ENCODE peak calls at places on chromosomes 7 and 10, in nine cellular contexts. One of them, this sample, is unnamed.

GRCh38 chr10:132904169-132904813 is 38.1 kb downstream of the CFAP46 start:
- DNase-seq in mucosa of descending colon: peak; percentile 39
- DNase-seq in activated CD8-positive, alpha-beta T cell treated with anti-CD3 and anti-CD28 coated beads for 36 hours: peak; percentile 62
- DNase-seq in tibial nerve: no peak
- DNase-seq in glutamatergic neuron: peak; percentile 74
- DNase-seq in CD4-positive, alpha-beta T cell: no peak
- DNase-seq in OCI-LY7: peak; percentile 15
- DNase-seq in IMR-90: peak; percentile 24
- DNase-seq in foreskin fibroblast: no peak
- DNase-seq in this sample: peak; percentile 53

GRCh38 chr10:93926613-93927012 is 32.8 kb downstream of the SLC35G1 start:
- DNase-seq in OCI-LY7: no peak
- DNase-seq in glutamatergic neuron: no peak
- DNase-seq in foreskin fibroblast: no peak
- DNase-seq in tibial nerve: no peak
- DNase-seq in IMR-90: peak; percentile 7
- DNase-seq in CD4-positive, alpha-beta T cell: no peak
- DNase-seq in activated CD8-positive, alpha-beta T cell treated with anti-CD3 and anti-CD28 coated beads for 36 hours: no peak
- DNase-seq in mucosa of descending colon: no peak
- DNase-seq in this sample: no peak

GRCh38 chr7:119515214-119515613 is 757.8 kb upstream of the KCND2 start:
- DNase-seq in OCI-LY7: no peak
- DNase-seq in activated CD8-positive, alpha-beta T cell treated with anti-CD3 and anti-CD28 coated beads for 36 hours: no peak
- DNase-seq in glutamatergic neuron: no peak
- DNase-seq in mucosa of descending colon: no peak
- DNase-seq in tibial nerve: no peak
- DNase-seq in foreskin fibroblast: no peak
- DNase-seq in IMR-90: no peak
- DNase-seq in CD4-positive, alpha-beta T cell: no peak
- DNase-seq in this sample: no peak

GRCh38 chr10:62638062-62638477 is 166.4 kb upstream of the ADO start:
- DNase-seq in tibial nerve: peak; percentile 24
- DNase-seq in foreskin fibroblast: no peak
- DNase-seq in CD4-positive, alpha-beta T cell: no peak
- DNase-seq in IMR-90: peak; percentile 19
- DNase-seq in glutamatergic neuron: no peak
- DNase-seq in activated CD8-positive, alpha-beta T cell treated with anti-CD3 and anti-CD28 coated beads for 36 hours: no peak
- DNase-seq in OCI-LY7: peak; percentile 63
- DNase-seq in mucosa of descending colon: peak; percentile 30
- DNase-seq in this sample: no peak

GRCh38 chr10:127840884-127841283 is 51.9 kb downstream of the CLRN3 start:
- DNase-seq in activated CD8-positive, alpha-beta T cell treated with anti-CD3 and anti-CD28 coated beads for 36 hours: no peak
- DNase-seq in glutamatergic neuron: no peak
- DNase-seq in foreskin fibroblast: no peak
- DNase-seq in IMR-90: no peak
- DNase-seq in tibial nerve: no peak
- DNase-seq in mucosa of descending colon: no peak
- DNase-seq in CD4-positive, alpha-beta T cell: no peak
- DNase-seq in OCI-LY7: no peak
- DNase-seq in this sample: no peak

GRCh38 chr7:158382363-158382988 is 205.1 kb downstream of the PTPRN2 start:
- DNase-seq in CD4-positive, alpha-beta T cell: no peak
- DNase-seq in tibial nerve: no peak
- DNase-seq in mucosa of descending colon: no peak
- DNase-seq in IMR-90: no peak
- DNase-seq in foreskin fibroblast: no peak
- DNase-seq in activated CD8-positive, alpha-beta T cell treated with anti-CD3 and anti-CD28 coated beads for 36 hours: no peak
- DNase-seq in OCI-LY7: no peak
- DNase-seq in glutamatergic neuron: no peak
- DNase-seq in this sample: no peak

GRCh38 chr10:130025811-130026510 is 61.9 kb upstream of the EBF3 start:
- DNase-seq in glutamatergic neuron: no peak
- DNase-seq in foreskin fibroblast: no peak
- DNase-seq in mucosa of descending colon: no peak
- DNase-seq in OCI-LY7: no peak
- DNase-seq in IMR-90: no peak
- DNase-seq in activated CD8-positive, alpha-beta T cell treated with anti-CD3 and anti-CD28 coated beads for 36 hours: no peak
- DNase-seq in CD4-positive, alpha-beta T cell: no peak
- DNase-seq in tibial nerve: no peak
- DNase-seq in this sample: no peak

GRCh38 chr10:69703256-69703655 is 73.2 kb downstream of the FAM241B start:
- DNase-seq in foreskin fibroblast: no peak
- DNase-seq in activated CD8-positive, alpha-beta T cell treated with anti-CD3 and anti-CD28 coated beads for 36 hours: no peak
- DNase-seq in CD4-positive, alpha-beta T cell: no peak
- DNase-seq in glutamatergic neuron: no peak
- DNase-seq in IMR-90: no peak
- DNase-seq in tibial nerve: no peak
- DNase-seq in mucosa of descending colon: no peak
- DNase-seq in OCI-LY7: no peak
- DNase-seq in this sample: no peak

GRCh38 chr7:73986158-73986631 is 41.8 kb upstream of the ELN start:
- DNase-seq in mucosa of descending colon: peak; percentile 47
- DNase-seq in OCI-LY7: no peak
- DNase-seq in foreskin fibroblast: no peak
- DNase-seq in tibial nerve: peak; percentile 41
- DNase-seq in glutamatergic neuron: no peak
- DNase-seq in activated CD8-positive, alpha-beta T cell treated with anti-CD3 and anti-CD28 coated beads for 36 hours: no peak
- DNase-seq in CD4-positive, alpha-beta T cell: no peak
- DNase-seq in IMR-90: no peak
- DNase-seq in this sample: no peak
- TF ChIP-seq CTCF in mucosa of descending colon: no peak
- TF ChIP-seq CTCF in OCI-LY7: no peak
- TF ChIP-seq CTCF in foreskin fibroblast: no peak
- TF ChIP-seq CTCF in tibial nerve: no peak
- TF ChIP-seq CTCF in glutamatergic neuron: no peak
- TF ChIP-seq CTCF in activated CD8-positive, alpha-beta T cell treated with anti-CD3 and anti-CD28 coated beads for 36 hours: no peak
- TF ChIP-seq CTCF in CD4-positive, alpha-beta T cell: no peak
- TF ChIP-seq CTCF in IMR-90: no peak
- TF ChIP-seq CTCF in this sample: no peak

GRCh38 chr7:24788075-24788474 is 30.8 kb upstream of the GSDME start:
- DNase-seq in IMR-90: no peak
- DNase-seq in OCI-LY7: no peak
- DNase-seq in tibial nerve: no peak
- DNase-seq in glutamatergic neuron: no peak
- DNase-seq in foreskin fibroblast: no peak
- DNase-seq in activated CD8-positive, alpha-beta T cell treated with anti-CD3 and anti-CD28 coated beads for 36 hours: no peak
- DNase-seq in mucosa of descending colon: no peak
- DNase-seq in CD4-positive, alpha-beta T cell: no peak
- DNase-seq in this sample: no peak
- TF ChIP-seq CTCF in IMR-90: no peak
- TF ChIP-seq CTCF in OCI-LY7: peak; percentile 82
- TF ChIP-seq CTCF in tibial nerve: no peak
- TF ChIP-seq CTCF in glutamatergic neuron: peak; percentile 59
- TF ChIP-seq CTCF in foreskin fibroblast: peak; percentile 38
- TF ChIP-seq CTCF in activated CD8-positive, alpha-beta T cell treated with anti-CD3 and anti-CD28 coated beads for 36 hours: peak; percentile 59
- TF ChIP-seq CTCF in mucosa of descending colon: no peak
- TF ChIP-seq CTCF in CD4-positive, alpha-beta T cell: peak; percentile 57
- TF ChIP-seq CTCF in this sample: peak; percentile 55

DNA sequence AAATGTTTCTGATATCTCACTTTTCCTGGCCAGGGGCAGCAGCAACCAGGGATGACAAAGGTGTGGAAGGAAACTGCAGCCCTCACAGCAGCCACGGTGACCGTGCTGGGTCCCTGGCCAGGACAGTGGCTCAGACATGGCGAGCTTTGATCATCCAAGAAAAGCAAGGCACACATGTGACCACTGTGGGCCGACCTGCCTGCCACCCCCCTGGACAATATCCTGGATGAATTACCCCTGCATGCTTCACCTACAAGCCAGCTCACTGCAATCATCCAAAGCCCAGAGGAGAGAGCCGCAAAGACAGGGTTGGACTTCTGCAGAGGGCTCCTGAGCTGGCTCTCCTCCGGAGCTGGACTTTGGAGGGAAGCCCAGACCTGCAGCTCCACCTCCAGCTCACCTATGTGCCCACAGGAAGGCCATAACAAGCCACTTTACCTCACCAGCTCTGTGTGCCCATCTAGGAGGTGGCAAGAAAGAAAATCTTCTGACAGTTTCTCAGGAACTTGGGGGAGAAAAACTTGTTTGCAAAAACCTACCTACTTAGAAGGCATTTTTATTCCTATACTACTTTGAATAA is 2.7 kb downstream of the CHST15 start:
- DNase-seq in mucosa of descending colon: no peak
- DNase-seq in CD4-positive, alpha-beta T cell: no peak
- DNase-seq in glutamatergic neuron: no peak
- DNase-seq in OCI-LY7: no peak
- DNase-seq in IMR-90: no peak
- DNase-seq in activated CD8-positive, alpha-beta T cell treated with anti-CD3 and anti-CD28 coated beads for 36 hours: no peak
- DNase-seq in tibial nerve: no peak
- DNase-seq in foreskin fibroblast: no peak
- DNase-seq in this sample: no peak
- TF ChIP-seq CTCF in mucosa of descending colon: no peak
- TF ChIP-seq CTCF in CD4-positive, alpha-beta T cell: no peak
- TF ChIP-seq CTCF in glutamatergic neuron: no peak
- TF ChIP-seq CTCF in OCI-LY7: no peak
- TF ChIP-seq CTCF in IMR-90: no peak
- TF ChIP-seq CTCF in activated CD8-positive, alpha-beta T cell treated with anti-CD3 and anti-CD28 coated beads for 36 hours: no peak
- TF ChIP-seq CTCF in tibial nerve: no peak
- TF ChIP-seq CTCF in foreskin fibroblast: no peak
- TF ChIP-seq CTCF in this sample: no peak

GRCh38 chr7:138502023-138502767 is 42.1 kb downstream of the TRIM24 start:
- DNase-seq in CD4-positive, alpha-beta T cell: no peak
- DNase-seq in activated CD8-positive, alpha-beta T cell treated with anti-CD3 and anti-CD28 coated beads for 36 hours: no peak
- DNase-seq in foreskin fibroblast: no peak
- DNase-seq in OCI-LY7: no peak
- DNase-seq in tibial nerve: no peak
- DNase-seq in IMR-90: no peak
- DNase-seq in mucosa of descending colon: no peak
- DNase-seq in glutamatergic neuron: no peak
- DNase-seq in this sample: no peak

GRCh38 chr7:138493535-138493934 is 33.5 kb downstream of the TRIM24 start:
- DNase-seq in activated CD8-positive, alpha-beta T cell treated with anti-CD3 and anti-CD28 coated beads for 36 hours: no peak
- DNase-seq in CD4-positive, alpha-beta T cell: no peak
- DNase-seq in foreskin fibroblast: no peak
- DNase-seq in tibial nerve: no peak
- DNase-seq in IMR-90: no peak
- DNase-seq in OCI-LY7: no peak
- DNase-seq in mucosa of descending colon: no peak
- DNase-seq in glutamatergic neuron: no peak
- DNase-seq in this sample: no peak

GRCh38 chr7:138495485-138495884 is 35.4 kb downstream of the TRIM24 start:
- DNase-seq in CD4-positive, alpha-beta T cell: no peak
- DNase-seq in foreskin fibroblast: no peak
- DNase-seq in glutamatergic neuron: no peak
- DNase-seq in activated CD8-positive, alpha-beta T cell treated with anti-CD3 and anti-CD28 coated beads for 36 hours: no peak
- DNase-seq in tibial nerve: no peak
- DNase-seq in mucosa of descending colon: no peak
- DNase-seq in IMR-90: no peak
- DNase-seq in OCI-LY7: no peak
- DNase-seq in this sample: no peak

GRCh38 chr7:138500892-138501291 is 40.8 kb downstream of the TRIM24 start:
- DNase-seq in tibial nerve: no peak
- DNase-seq in mucosa of descending colon: no peak
- DNase-seq in activated CD8-positive, alpha-beta T cell treated with anti-CD3 and anti-CD28 coated beads for 36 hours: no peak
- DNase-seq in glutamatergic neuron: no peak
- DNase-seq in CD4-positive, alpha-beta T cell: no peak
- DNase-seq in OCI-LY7: no peak
- DNase-seq in foreskin fibroblast: no peak
- DNase-seq in IMR-90: no peak
- DNase-seq in this sample: no peak

GRCh38 chr7:138499340-138499739 is 39.3 kb downstream of the TRIM24 start:
- DNase-seq in IMR-90: no peak
- DNase-seq in mucosa of descending colon: no peak
- DNase-seq in glutamatergic neuron: peak; percentile 56
- DNase-seq in CD4-positive, alpha-beta T cell: no peak
- DNase-seq in activated CD8-positive, alpha-beta T cell treated with anti-CD3 and anti-CD28 coated beads for 36 hours: no peak
- DNase-seq in tibial nerve: no peak
- DNase-seq in OCI-LY7: no peak
- DNase-seq in foreskin fibroblast: no peak
- DNase-seq in this sample: no peak
- TF ChIP-seq CTCF in IMR-90: no peak
- TF ChIP-seq CTCF in mucosa of descending colon: no peak
- TF ChIP-seq CTCF in glutamatergic neuron: no peak
- TF ChIP-seq CTCF in CD4-positive, alpha-beta T cell: no peak
- TF ChIP-seq CTCF in activated CD8-positive, alpha-beta T cell treated with anti-CD3 and anti-CD28 coated beads for 36 hours: no peak
- TF ChIP-seq CTCF in tibial nerve: no peak
- TF ChIP-seq CTCF in OCI-LY7: no peak
- TF ChIP-seq CTCF in foreskin fibroblast: no peak
- TF ChIP-seq CTCF in this sample: no peak

GRCh38 chr7:37342665-37343471 is 105.8 kb downstream of the ELMO1 start:
- DNase-seq in OCI-LY7: peak; percentile 89
- DNase-seq in tibial nerve: no peak
- DNase-seq in IMR-90: no peak
- DNase-seq in activated CD8-positive, alpha-beta T cell treated with anti-CD3 and anti-CD28 coated beads for 36 hours: peak; percentile 86
- DNase-seq in foreskin fibroblast: no peak
- DNase-seq in glutamatergic neuron: no peak
- DNase-seq in mucosa of descending colon: peak; percentile 31
- DNase-seq in CD4-positive, alpha-beta T cell: peak; percentile 61
- DNase-seq in this sample: no peak
- TF ChIP-seq CTCF in OCI-LY7: peak; percentile 70
- TF ChIP-seq CTCF in tibial nerve: no peak
- TF ChIP-seq CTCF in IMR-90: no peak
- TF ChIP-seq CTCF in activated CD8-positive, alpha-beta T cell treated with anti-CD3 and anti-CD28 coated beads for 36 hours: no peak
- TF ChIP-seq CTCF in foreskin fibroblast: no peak
- TF ChIP-seq CTCF in glutamatergic neuron: no peak
- TF ChIP-seq CTCF in mucosa of descending colon: no peak
- TF ChIP-seq CTCF in CD4-positive, alpha-beta T cell: peak; percentile 23
- TF ChIP-seq CTCF in this sample: no peak

GRCh38 chr7:138797715-138798320 is at the start of the genes ATP6V0A4 and TMEM213:
- DNase-seq in glutamatergic neuron: no peak
- DNase-seq in tibial nerve: no peak
- DNase-seq in foreskin fibroblast: no peak
- DNase-seq in mucosa of descending colon: no peak
- DNase-seq in CD4-positive, alpha-beta T cell: no peak
- DNase-seq in OCI-LY7: no peak
- DNase-seq in activated CD8-positive, alpha-beta T cell treated with anti-CD3 and anti-CD28 coated beads for 36 hours: no peak
- DNase-seq in IMR-90: no peak
- DNase-seq in this sample: no peak
- TF ChIP-seq CTCF in glutamatergic neuron: no peak
- TF ChIP-seq CTCF in tibial nerve: no peak
- TF ChIP-seq CTCF in foreskin fibroblast: no peak
- TF ChIP-seq CTCF in mucosa of descending colon: no peak
- TF ChIP-seq CTCF in CD4-positive, alpha-beta T cell: no peak
- TF ChIP-seq CTCF in OCI-LY7: no peak
- TF ChIP-seq CTCF in activated CD8-positive, alpha-beta T cell treated with anti-CD3 and anti-CD28 coated beads for 36 hours: no peak
- TF ChIP-seq CTCF in IMR-90: no peak
- TF ChIP-seq CTCF in this sample: no peak

This sample was measured in neural crest cell.